ENCODE peak calls at places on chromosome 6, in nine cellular contexts. One of them, this sample, is unnamed.

GRCh38 chr6:3352678-3353077 is 93.9 kb downstream of the PSMG4 start:
- DNase-seq in hepatocyte: no peak
- DNase-seq in GM13977: no peak
- DNase-seq in fibroblast of the aortic adventitia: no peak
- DNase-seq in endothelial cell: no peak
- DNase-seq in foreskin keratinocyte: no peak
- DNase-seq in NB4: no peak
- DNase-seq in fibroblast of lung: no peak
- DNase-seq in A549: no peak
- DNase-seq in this sample: no peak

GRCh38 chr6:39260953-39261352 is 31.7 kb upstream of the KCNK5 start:
- DNase-seq in NB4: no peak
- DNase-seq in fibroblast of the aortic adventitia: no peak
- DNase-seq in foreskin keratinocyte: no peak
- DNase-seq in GM13977: no peak
- DNase-seq in A549: no peak
- DNase-seq in hepatocyte: no peak
- DNase-seq in endothelial cell: no peak
- DNase-seq in fibroblast of lung: no peak
- DNase-seq in this sample: no peak

GRCh38 chr6:26457407-26457795 is 354 bp upstream of the BTN2A1 start:
- DNase-seq in fibroblast of the aortic adventitia: no peak
- DNase-seq in NB4: no peak
- DNase-seq in hepatocyte: peak
- DNase-seq in A549: peak
- DNase-seq in fibroblast of lung: no peak
- DNase-seq in endothelial cell: peak
- DNase-seq in GM13977: no peak
- DNase-seq in foreskin keratinocyte: no peak
- DNase-seq in this sample: no peak

GRCh38 chr6:96789871-96790270 is 47.4 kb downstream of the GPR63 start:
- DNase-seq in NB4: no peak
- DNase-seq in fibroblast of the aortic adventitia: no peak
- DNase-seq in A549: no peak
- DNase-seq in foreskin keratinocyte: no peak
- DNase-seq in GM13977: no peak
- DNase-seq in hepatocyte: no peak
- DNase-seq in endothelial cell: no peak
- DNase-seq in fibroblast of lung: no peak
- DNase-seq in this sample: no peak

GRCh38 chr6:2935566-2936291 is 32.6 kb upstream of the SERPINB9 start:
- DNase-seq in endothelial cell: no peak
- DNase-seq in fibroblast of the aortic adventitia: no peak
- DNase-seq in foreskin keratinocyte: no peak
- DNase-seq in hepatocyte: no peak
- DNase-seq in GM13977: no peak
- DNase-seq in A549: no peak
- DNase-seq in fibroblast of lung: no peak
- DNase-seq in NB4: no peak
- DNase-seq in this sample: no peak

GRCh38 chr6:34276881-34277762 is 28.3 kb upstream of the SMIM29 start:
- DNase-seq in A549: no peak
- DNase-seq in hepatocyte: no peak
- DNase-seq in GM13977: no peak
- DNase-seq in fibroblast of lung: no peak
- DNase-seq in foreskin keratinocyte: no peak
- DNase-seq in NB4: no peak
- DNase-seq in fibroblast of the aortic adventitia: no peak
- DNase-seq in endothelial cell: no peak
- DNase-seq in this sample: no peak

GRCh38 chr6:165439928-165440554 is 130.6 kb upstream of the C6orf118 start:
- DNase-seq in GM13977: no peak
- DNase-seq in fibroblast of lung: peak
- DNase-seq in NB4: peak
- DNase-seq in A549: peak
- DNase-seq in hepatocyte: peak
- DNase-seq in foreskin keratinocyte: no peak
- DNase-seq in endothelial cell: no peak
- DNase-seq in fibroblast of the aortic adventitia: peak
- DNase-seq in this sample: peak

GRCh38 chr6:82570083-82570482 is 206.5 kb downstream of the TPBG start:
- DNase-seq in GM13977: no peak
- DNase-seq in A549: no peak
- DNase-seq in fibroblast of the aortic adventitia: peak
- DNase-seq in endothelial cell: no peak
- DNase-seq in foreskin keratinocyte: no peak
- DNase-seq in hepatocyte: no peak
- DNase-seq in fibroblast of lung: no peak
- DNase-seq in NB4: no peak
- DNase-seq in this sample: no peak

GRCh38 chr6:115783402-115784061 is 277.2 kb downstream of the FRK start:
- DNase-seq in A549: no peak
- DNase-seq in NB4: no peak
- DNase-seq in foreskin keratinocyte: no peak
- DNase-seq in fibroblast of lung: peak
- DNase-seq in fibroblast of the aortic adventitia: peak
- DNase-seq in endothelial cell: no peak
- DNase-seq in hepatocyte: no peak
- DNase-seq in GM13977: no peak
- DNase-seq in this sample: peak

GRCh38 chr6:75882734-75883133 is 133.7 kb downstream of the MYO6 start:
- DNase-seq in endothelial cell: no peak
- DNase-seq in hepatocyte: no peak
- DNase-seq in NB4: no peak
- DNase-seq in A549: no peak
- DNase-seq in fibroblast of the aortic adventitia: peak
- DNase-seq in foreskin keratinocyte: peak
- DNase-seq in fibroblast of lung: peak
- DNase-seq in GM13977: no peak
- DNase-seq in this sample: peak

DNA sequence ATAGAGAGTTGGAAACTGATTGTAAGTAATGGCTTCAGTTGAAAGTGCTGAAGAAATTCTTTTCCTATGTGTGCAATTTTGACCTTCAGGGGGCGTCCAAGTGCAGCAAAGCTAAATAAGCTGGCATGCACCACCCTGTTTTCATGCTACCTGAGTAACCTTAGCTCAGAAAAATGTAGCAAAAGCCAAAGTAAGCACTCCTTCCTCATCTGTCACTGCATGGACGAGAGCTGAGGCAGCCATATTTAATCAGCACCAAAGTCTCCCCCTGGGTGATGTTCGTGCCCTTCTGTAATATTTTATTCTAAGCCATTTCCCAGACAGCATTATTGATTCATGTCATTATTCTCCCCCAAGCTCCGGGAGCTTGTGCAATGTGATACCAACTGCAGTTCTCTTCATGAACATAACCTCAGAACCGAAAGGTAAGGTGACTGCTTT is 123.1 kb downstream of the RPS12 start:
- DNase-seq in foreskin keratinocyte: peak
- DNase-seq in A549: peak
- DNase-seq in fibroblast of lung: peak
- DNase-seq in fibroblast of the aortic adventitia: peak
- DNase-seq in hepatocyte: peak
- DNase-seq in GM13977: peak
- DNase-seq in endothelial cell: peak
- DNase-seq in NB4: peak
- DNase-seq in this sample: peak
- TF ChIP-seq CTCF in foreskin keratinocyte: peak
- TF ChIP-seq CTCF in A549: peak
- TF ChIP-seq CTCF in fibroblast of lung: peak
- TF ChIP-seq CTCF in fibroblast of the aortic adventitia: peak
- TF ChIP-seq CTCF in hepatocyte: peak
- TF ChIP-seq CTCF in GM13977: peak
- TF ChIP-seq CTCF in endothelial cell: peak
- TF ChIP-seq CTCF in NB4: peak
- TF ChIP-seq CTCF in this sample: peak

GRCh38 chr6:83615025-83615999 is 93.6 kb downstream of the SNAP91 start:
- DNase-seq in GM13977: peak
- DNase-seq in endothelial cell: peak
- DNase-seq in NB4: peak
- DNase-seq in fibroblast of lung: peak
- DNase-seq in fibroblast of the aortic adventitia: peak
- DNase-seq in A549: peak
- DNase-seq in hepatocyte: peak
- DNase-seq in foreskin keratinocyte: no peak
- DNase-seq in this sample: peak
- TF ChIP-seq CTCF in GM13977: peak
- TF ChIP-seq CTCF in endothelial cell: peak
- TF ChIP-seq CTCF in NB4: peak
- TF ChIP-seq CTCF in fibroblast of lung: peak
- TF ChIP-seq CTCF in fibroblast of the aortic adventitia: peak
- TF ChIP-seq CTCF in A549: peak
- TF ChIP-seq CTCF in hepatocyte: peak
- TF ChIP-seq CTCF in foreskin keratinocyte: peak
- TF ChIP-seq CTCF in this sample: peak

DNA sequence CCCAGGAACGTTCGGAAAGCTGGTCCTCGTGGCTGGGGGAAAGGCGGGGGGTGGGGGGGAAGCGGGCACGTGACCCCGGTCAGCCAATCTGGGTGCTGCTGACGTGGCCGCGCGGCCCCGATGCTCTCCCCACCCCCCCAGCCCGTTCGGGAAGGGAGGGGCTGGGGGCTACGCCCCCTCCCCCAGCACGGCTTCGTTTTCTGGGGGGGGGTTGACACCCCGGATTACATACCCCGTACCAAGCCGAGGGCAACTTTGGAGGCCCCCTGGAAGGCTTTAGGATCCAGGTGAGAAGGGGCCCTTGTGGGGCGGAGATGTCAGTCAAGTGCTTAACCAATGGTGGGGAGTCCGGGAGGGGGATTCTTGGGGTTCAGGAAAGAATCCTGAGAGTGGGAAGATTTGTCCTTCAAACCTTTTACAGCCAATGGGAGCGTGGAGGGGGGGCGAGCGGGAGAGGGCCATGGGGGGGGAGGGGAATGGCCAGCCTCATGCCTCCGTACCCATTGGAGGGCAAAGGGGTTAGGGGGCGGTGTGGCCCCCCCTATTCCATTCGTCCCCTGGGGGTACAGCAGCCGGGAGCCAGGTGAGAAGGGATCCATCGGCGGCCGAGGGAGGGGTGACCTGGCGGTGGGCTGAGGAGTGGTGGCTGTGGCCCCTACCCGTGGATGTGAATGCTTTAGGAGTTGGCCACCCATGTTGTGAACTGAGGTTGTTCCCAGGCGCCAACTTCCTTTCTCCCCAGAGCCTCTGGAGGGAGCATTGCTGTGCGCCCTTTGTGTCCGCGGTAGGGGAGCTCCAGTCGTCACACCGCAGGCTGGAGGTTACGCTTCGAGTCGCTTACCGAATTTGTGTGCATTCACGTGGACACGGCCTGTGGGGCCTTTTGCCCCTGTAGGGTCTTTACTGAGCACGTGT is 633 bp downstream of the BRD2 start:
- DNase-seq in GM13977: peak
- DNase-seq in foreskin keratinocyte: peak
- DNase-seq in endothelial cell: peak
- DNase-seq in fibroblast of lung: peak
- DNase-seq in hepatocyte: peak
- DNase-seq in NB4: peak
- DNase-seq in fibroblast of the aortic adventitia: peak
- DNase-seq in A549: peak
- DNase-seq in this sample: peak
- TF ChIP-seq CTCF in GM13977: no peak
- TF ChIP-seq CTCF in foreskin keratinocyte: peak
- TF ChIP-seq CTCF in endothelial cell: no peak
- TF ChIP-seq CTCF in fibroblast of lung: peak
- TF ChIP-seq CTCF in hepatocyte: no peak
- TF ChIP-seq CTCF in NB4: no peak
- TF ChIP-seq CTCF in fibroblast of the aortic adventitia: peak
- TF ChIP-seq CTCF in A549: no peak
- TF ChIP-seq CTCF in this sample: no peak

GRCh38 chr6:107129370-107129925 is 14.1 kb upstream of the BEND3 start:
- DNase-seq in GM13977: no peak
- DNase-seq in fibroblast of the aortic adventitia: no peak
- DNase-seq in A549: no peak
- DNase-seq in NB4: no peak
- DNase-seq in hepatocyte: peak
- DNase-seq in endothelial cell: no peak
- DNase-seq in fibroblast of lung: peak
- DNase-seq in foreskin keratinocyte: no peak
- DNase-seq in this sample: no peak

GRCh38 chr6:107128175-107128574 is 12.9 kb upstream of the BEND3 start:
- DNase-seq in hepatocyte: no peak
- DNase-seq in GM13977: no peak
- DNase-seq in fibroblast of the aortic adventitia: peak
- DNase-seq in endothelial cell: no peak
- DNase-seq in NB4: no peak
- DNase-seq in A549: no peak
- DNase-seq in foreskin keratinocyte: no peak
- DNase-seq in fibroblast of lung: no peak
- DNase-seq in this sample: no peak

GRCh38 chr6:107128577-107128976 is 13.3 kb upstream of the BEND3 start:
- DNase-seq in foreskin keratinocyte: no peak
- DNase-seq in fibroblast of lung: peak
- DNase-seq in endothelial cell: no peak
- DNase-seq in GM13977: no peak
- DNase-seq in hepatocyte: no peak
- DNase-seq in NB4: no peak
- DNase-seq in fibroblast of the aortic adventitia: peak
- DNase-seq in A549: no peak
- DNase-seq in this sample: no peak

GRCh38 chr6:107132330-107132954 is 17.1 kb upstream of the BEND3 start:
- DNase-seq in A549: no peak
- DNase-seq in endothelial cell: peak
- DNase-seq in NB4: peak
- DNase-seq in hepatocyte: peak
- DNase-seq in GM13977: no peak
- DNase-seq in fibroblast of the aortic adventitia: peak
- DNase-seq in foreskin keratinocyte: no peak
- DNase-seq in fibroblast of lung: peak
- DNase-seq in this sample: peak
- TF ChIP-seq CTCF in A549: peak
- TF ChIP-seq CTCF in endothelial cell: peak
- TF ChIP-seq CTCF in NB4: peak
- TF ChIP-seq CTCF in hepatocyte: peak
- TF ChIP-seq CTCF in GM13977: peak
- TF ChIP-seq CTCF in fibroblast of the aortic adventitia: peak
- TF ChIP-seq CTCF in foreskin keratinocyte: peak
- TF ChIP-seq CTCF in fibroblast of lung: peak
- TF ChIP-seq CTCF in this sample: peak

GRCh38 chr6:121055572-121056163 is 278.6 kb downstream of the TBC1D32 start:
- DNase-seq in endothelial cell: peak
- DNase-seq in GM13977: peak
- DNase-seq in fibroblast of the aortic adventitia: peak
- DNase-seq in A549: peak
- DNase-seq in NB4: peak
- DNase-seq in foreskin keratinocyte: peak
- DNase-seq in fibroblast of lung: peak
- DNase-seq in hepatocyte: peak
- DNase-seq in this sample: peak
- TF ChIP-seq CTCF in endothelial cell: peak
- TF ChIP-seq CTCF in GM13977: peak
- TF ChIP-seq CTCF in fibroblast of the aortic adventitia: peak
- TF ChIP-seq CTCF in A549: peak
- TF ChIP-seq CTCF in NB4: peak
- TF ChIP-seq CTCF in foreskin keratinocyte: peak
- TF ChIP-seq CTCF in fibroblast of lung: peak
- TF ChIP-seq CTCF in hepatocyte: peak
- TF ChIP-seq CTCF in this sample: peak

GRCh38 chr6:142735182-142735581 is 209.8 kb downstream of the HIVEP2 start:
- DNase-seq in foreskin keratinocyte: no peak
- DNase-seq in GM13977: no peak
- DNase-seq in endothelial cell: no peak
- DNase-seq in NB4: no peak
- DNase-seq in hepatocyte: no peak
- DNase-seq in A549: no peak
- DNase-seq in fibroblast of the aortic adventitia: no peak
- DNase-seq in fibroblast of lung: peak
- DNase-seq in this sample: no peak
- TF ChIP-seq CTCF in foreskin keratinocyte: no peak
- TF ChIP-seq CTCF in GM13977: no peak
- TF ChIP-seq CTCF in endothelial cell: no peak
- TF ChIP-seq CTCF in NB4: no peak
- TF ChIP-seq CTCF in hepatocyte: no peak
- TF ChIP-seq CTCF in A549: no peak
- TF ChIP-seq CTCF in fibroblast of the aortic adventitia: no peak
- TF ChIP-seq CTCF in fibroblast of lung: no peak
- TF ChIP-seq CTCF in this sample: no peak

This sample was measured in RWPE1.